ENCODE peak calls at places on chromosomes 12 and 14, in six cellular contexts. One of them, this sample, is unnamed. For H3K27me3, the result is how much of the 10 kb centered on the place peaks cover.

GRCh38 chr12:108313236-108313608 is 25.9 kb downstream of the CMKLR1 start:
- DNase-seq in sigmoid colon: no peak
- DNase-seq in cardiac muscle cell: peak
- DNase-seq in transverse colon: no peak
- DNase-seq in breast epithelium: no peak
- DNase-seq in gastrocnemius medialis: no peak
- DNase-seq in this sample: peak

GRCh38 chr12:92571844-92572543 is 130.8 kb upstream of the PLEKHG7 start:
- DNase-seq in sigmoid colon: no peak
- DNase-seq in cardiac muscle cell: no peak
- DNase-seq in transverse colon: no peak
- DNase-seq in breast epithelium: no peak
- DNase-seq in gastrocnemius medialis: peak
- DNase-seq in this sample: no peak

GRCh38 chr12:80763874-80764273 is 47.2 kb downstream of the MYF5 start:
- DNase-seq in sigmoid colon: no peak
- DNase-seq in cardiac muscle cell: peak
- DNase-seq in transverse colon: no peak
- DNase-seq in breast epithelium: no peak
- DNase-seq in gastrocnemius medialis: no peak
- DNase-seq in this sample: peak

GRCh38 chr12:94970560-94970959 is 32.9 kb downstream of the NDUFA12 start:
- DNase-seq in sigmoid colon: no peak
- DNase-seq in cardiac muscle cell: no peak
- DNase-seq in transverse colon: no peak
- DNase-seq in breast epithelium: no peak
- DNase-seq in gastrocnemius medialis: no peak
- DNase-seq in this sample: no peak

GRCh38 chr12:51926718-51927117 is 19.4 kb downstream of the ACVRL1 start:
- DNase-seq in sigmoid colon: no peak
- DNase-seq in cardiac muscle cell: peak
- DNase-seq in transverse colon: peak
- DNase-seq in breast epithelium: peak
- DNase-seq in gastrocnemius medialis: no peak
- DNase-seq in this sample: peak

GRCh38 chr14:51895425-51895824 is 35.0 kb downstream of the GNG2 start:
- DNase-seq in sigmoid colon: no peak
- DNase-seq in cardiac muscle cell: no peak
- DNase-seq in transverse colon: no peak
- DNase-seq in breast epithelium: no peak
- DNase-seq in gastrocnemius medialis: no peak
- DNase-seq in this sample: no peak

GRCh38 chr14:101358726-101359125 is 202.6 kb upstream of the DIO3 start:
- DNase-seq in sigmoid colon: peak
- DNase-seq in cardiac muscle cell: no peak
- DNase-seq in transverse colon: no peak
- DNase-seq in breast epithelium: no peak
- DNase-seq in gastrocnemius medialis: no peak
- DNase-seq in this sample: no peak

GRCh38 chr12:3381059-3382047 is 109.7 kb upstream of the PRMT8 start:
- DNase-seq in sigmoid colon: peak
- DNase-seq in cardiac muscle cell: no peak
- DNase-seq in transverse colon: no peak
- DNase-seq in breast epithelium: no peak
- DNase-seq in gastrocnemius medialis: no peak
- DNase-seq in this sample: no peak

GRCh38 chr12:27549801-27550652 is 26.0 kb downstream of the PPFIBP1 start:
- DNase-seq in sigmoid colon: peak
- DNase-seq in cardiac muscle cell: peak
- DNase-seq in transverse colon: peak
- DNase-seq in breast epithelium: peak
- DNase-seq in gastrocnemius medialis: peak
- DNase-seq in this sample: no peak

GRCh38 chr14:70919774-70920173 is 12.5 kb downstream of the PCNX1 start:
- DNase-seq in sigmoid colon: no peak
- DNase-seq in cardiac muscle cell: peak
- DNase-seq in transverse colon: no peak
- DNase-seq in breast epithelium: no peak
- DNase-seq in gastrocnemius medialis: no peak
- DNase-seq in this sample: no peak

GRCh38 chr12:92971869-92972524 is 42.9 kb upstream of the EEA1 start:
- DNase-seq in sigmoid colon: no peak
- DNase-seq in cardiac muscle cell: no peak
- DNase-seq in transverse colon: no peak
- DNase-seq in breast epithelium: no peak
- DNase-seq in gastrocnemius medialis: no peak
- DNase-seq in this sample: no peak

GRCh38 chr12:58633479-58633878 is 286.8 kb downstream of the LRIG3 start:
- DNase-seq in sigmoid colon: no peak
- DNase-seq in cardiac muscle cell: no peak
- DNase-seq in transverse colon: no peak
- DNase-seq in breast epithelium: no peak
- DNase-seq in gastrocnemius medialis: no peak
- DNase-seq in this sample: no peak

GRCh38 chr12:77325505-77325904 is 260.1 kb upstream of the E2F7 start:
- DNase-seq in sigmoid colon: no peak
- DNase-seq in cardiac muscle cell: peak
- DNase-seq in transverse colon: no peak
- DNase-seq in breast epithelium: peak
- DNase-seq in gastrocnemius medialis: no peak
- DNase-seq in this sample: no peak

GRCh38 chr14:33369041-33369440 is 430.4 kb downstream of the NPAS3 start:
- DNase-seq in sigmoid colon: no peak
- DNase-seq in cardiac muscle cell: no peak
- DNase-seq in transverse colon: no peak
- DNase-seq in breast epithelium: no peak
- DNase-seq in gastrocnemius medialis: no peak
- DNase-seq in this sample: no peak

GRCh38 chr12:105317453-105317852 is 13.0 kb upstream of the C12orf75 start:
- DNase-seq in sigmoid colon: no peak
- DNase-seq in cardiac muscle cell: no peak
- DNase-seq in transverse colon: no peak
- DNase-seq in breast epithelium: no peak
- DNase-seq in gastrocnemius medialis: no peak
- DNase-seq in this sample: no peak

GRCh38 chr12:88579941-88580871 is at the start of gene KITLG:
- DNase-seq in sigmoid colon: peak
- DNase-seq in cardiac muscle cell: peak
- DNase-seq in transverse colon: peak
- DNase-seq in breast epithelium: peak
- DNase-seq in gastrocnemius medialis: peak
- DNase-seq in this sample: peak

DNA sequence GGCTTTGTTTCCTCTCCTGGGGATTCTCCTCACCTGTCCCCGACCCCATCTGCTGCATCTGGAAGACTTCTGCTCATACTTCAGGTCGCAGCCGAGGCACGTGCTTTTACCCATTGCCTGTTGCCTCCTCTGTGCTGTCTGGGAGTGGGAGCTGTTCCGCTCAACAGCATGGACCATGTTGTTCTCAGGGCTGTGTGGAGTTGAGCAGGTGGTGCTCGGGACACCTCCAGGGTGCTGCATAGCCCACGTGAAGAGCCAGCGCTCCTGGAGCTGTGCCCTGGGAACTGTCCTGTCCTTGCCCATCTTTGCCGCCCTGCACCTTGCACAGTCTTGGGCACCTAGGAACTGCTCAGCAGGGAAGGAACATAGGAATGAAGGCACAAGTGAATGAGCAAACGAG is 62.4 kb downstream of the IQSEC3 start:
- DNase-seq in sigmoid colon: no peak
- DNase-seq in cardiac muscle cell: no peak
- DNase-seq in transverse colon: no peak
- DNase-seq in breast epithelium: no peak
- DNase-seq in gastrocnemius medialis: no peak
- DNase-seq in this sample: no peak
- H3K27me3 ChIP-seq in sigmoid colon: under half
- H3K27me3 ChIP-seq in cardiac muscle cell: under half
- H3K27me3 ChIP-seq in transverse colon: under half
- H3K27me3 ChIP-seq in breast epithelium: under half
- H3K27me3 ChIP-seq in gastrocnemius medialis: under half
- H3K27me3 ChIP-seq in this sample: under half

GRCh38 chr12:100716949-100717732 is 77.4 kb upstream of the ANO4 start:
- DNase-seq in sigmoid colon: no peak
- DNase-seq in cardiac muscle cell: peak
- DNase-seq in transverse colon: no peak
- DNase-seq in breast epithelium: no peak
- DNase-seq in gastrocnemius medialis: no peak
- DNase-seq in this sample: peak
- H3K4me3 ChIP-seq in sigmoid colon: peak
- H3K4me3 ChIP-seq in cardiac muscle cell: peak
- H3K4me3 ChIP-seq in transverse colon: no peak
- H3K4me3 ChIP-seq in breast epithelium: peak
- H3K4me3 ChIP-seq in gastrocnemius medialis: no peak
- H3K4me3 ChIP-seq in this sample: peak

DNA sequence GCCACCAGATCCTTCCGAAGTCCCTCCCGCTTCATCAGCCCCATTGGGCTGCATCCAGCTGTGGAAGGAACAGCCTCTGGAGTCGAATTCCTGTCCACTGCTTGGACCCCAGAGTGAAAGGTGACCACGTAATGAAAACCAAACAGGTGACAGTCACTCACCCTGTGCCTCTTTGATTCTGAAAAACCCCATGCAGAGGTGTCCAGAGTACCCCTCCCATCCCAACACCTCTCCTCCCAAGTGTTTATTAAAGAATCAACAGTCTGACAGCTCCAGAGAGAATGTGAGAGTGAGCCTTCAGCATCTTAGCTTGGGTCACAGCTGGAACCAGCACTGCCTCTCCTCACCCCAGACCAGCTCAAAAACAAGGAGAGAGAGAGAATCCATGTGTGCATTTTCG is 178.6 kb upstream of the NOS1 start:
- DNase-seq in sigmoid colon: no peak
- DNase-seq in cardiac muscle cell: no peak
- DNase-seq in transverse colon: no peak
- DNase-seq in breast epithelium: no peak
- DNase-seq in gastrocnemius medialis: no peak
- DNase-seq in this sample: no peak
- H3K27me3 ChIP-seq in sigmoid colon: under half
- H3K27me3 ChIP-seq in cardiac muscle cell: under half
- H3K27me3 ChIP-seq in transverse colon: under half
- H3K27me3 ChIP-seq in breast epithelium: under half
- H3K27me3 ChIP-seq in gastrocnemius medialis: under half
- H3K27me3 ChIP-seq in this sample: under half

GRCh38 chr14:23365353-23366162 is 586 bp upstream of the EFS start:
- DNase-seq in sigmoid colon: no peak
- DNase-seq in cardiac muscle cell: no peak
- DNase-seq in transverse colon: no peak
- DNase-seq in breast epithelium: peak
- DNase-seq in gastrocnemius medialis: no peak
- DNase-seq in this sample: no peak
- H3K4me3 ChIP-seq in sigmoid colon: peak
- H3K4me3 ChIP-seq in cardiac muscle cell: peak
- H3K4me3 ChIP-seq in transverse colon: peak
- H3K4me3 ChIP-seq in breast epithelium: peak
- H3K4me3 ChIP-seq in gastrocnemius medialis: peak
- H3K4me3 ChIP-seq in this sample: peak

DNA sequence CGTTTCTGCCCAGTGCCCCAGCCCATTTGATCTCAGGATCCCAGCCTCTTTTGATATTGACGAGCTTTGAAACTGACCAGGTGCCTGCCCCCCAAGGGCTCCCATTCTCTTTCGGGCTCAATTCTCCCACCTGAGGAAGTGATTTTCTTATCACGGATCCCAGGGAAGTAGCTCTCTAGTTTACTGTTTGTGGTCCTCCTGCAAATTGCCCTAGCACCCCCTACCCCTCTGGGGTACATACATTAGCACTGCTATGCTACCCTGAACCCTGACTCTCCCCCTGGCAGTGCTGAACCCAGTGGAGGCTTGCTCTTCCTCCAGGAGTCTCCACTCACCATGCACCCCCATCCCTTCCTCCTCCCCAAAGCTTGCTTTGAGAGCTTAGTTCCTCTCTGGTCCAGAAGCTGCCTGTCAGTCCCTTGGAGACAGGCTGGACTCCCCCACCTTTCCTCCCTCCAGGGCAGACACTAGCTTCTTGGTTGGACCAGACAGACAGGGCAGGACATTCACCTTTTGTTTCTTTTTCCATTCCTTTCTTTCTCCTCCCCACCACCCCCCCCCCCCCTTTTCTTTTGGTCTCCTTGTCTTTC is 4.4 kb upstream of the TBX3 start:
- DNase-seq in sigmoid colon: no peak
- DNase-seq in cardiac muscle cell: no peak
- DNase-seq in transverse colon: no peak
- DNase-seq in breast epithelium: no peak
- DNase-seq in gastrocnemius medialis: no peak
- DNase-seq in this sample: no peak
- H3K27me3 ChIP-seq in sigmoid colon: under half
- H3K27me3 ChIP-seq in cardiac muscle cell: half or more
- H3K27me3 ChIP-seq in transverse colon: half or more
- H3K27me3 ChIP-seq in breast epithelium: under half
- H3K27me3 ChIP-seq in gastrocnemius medialis: half or more
- H3K27me3 ChIP-seq in this sample: half or more

DNA sequence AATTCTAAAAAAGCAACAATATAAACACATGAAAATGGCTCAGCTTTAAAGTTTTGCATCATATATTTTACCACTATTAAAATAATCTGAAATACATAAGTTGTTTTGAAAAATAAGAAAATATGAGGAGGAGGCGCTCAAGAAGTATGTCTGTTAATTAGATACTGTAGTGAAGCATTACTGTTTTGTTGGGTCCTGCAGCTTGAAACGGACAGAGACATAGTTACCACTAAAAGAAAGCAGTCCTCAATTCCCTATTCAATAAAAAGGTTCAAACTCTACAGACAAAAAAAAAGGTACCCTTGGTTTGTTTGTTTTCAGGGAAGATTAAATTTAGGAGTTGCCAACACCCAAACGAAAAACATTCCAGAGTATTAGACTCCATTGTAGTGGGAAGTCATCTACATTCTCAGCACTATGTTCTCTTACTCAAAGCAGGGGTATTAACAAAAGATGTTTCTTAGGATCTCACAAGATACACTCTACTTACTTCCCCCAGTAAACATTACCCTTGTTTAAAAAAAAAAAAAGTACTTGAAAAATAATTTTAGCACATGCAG is 3.0 kb downstream of the PAWR start:
- DNase-seq in sigmoid colon: no peak
- DNase-seq in cardiac muscle cell: no peak
- DNase-seq in transverse colon: no peak
- DNase-seq in breast epithelium: no peak
- DNase-seq in gastrocnemius medialis: no peak
- DNase-seq in this sample: no peak
- H3K4me3 ChIP-seq in sigmoid colon: no peak
- H3K4me3 ChIP-seq in cardiac muscle cell: peak
- H3K4me3 ChIP-seq in transverse colon: no peak
- H3K4me3 ChIP-seq in breast epithelium: peak
- H3K4me3 ChIP-seq in gastrocnemius medialis: peak
- H3K4me3 ChIP-seq in this sample: no peak

DNA sequence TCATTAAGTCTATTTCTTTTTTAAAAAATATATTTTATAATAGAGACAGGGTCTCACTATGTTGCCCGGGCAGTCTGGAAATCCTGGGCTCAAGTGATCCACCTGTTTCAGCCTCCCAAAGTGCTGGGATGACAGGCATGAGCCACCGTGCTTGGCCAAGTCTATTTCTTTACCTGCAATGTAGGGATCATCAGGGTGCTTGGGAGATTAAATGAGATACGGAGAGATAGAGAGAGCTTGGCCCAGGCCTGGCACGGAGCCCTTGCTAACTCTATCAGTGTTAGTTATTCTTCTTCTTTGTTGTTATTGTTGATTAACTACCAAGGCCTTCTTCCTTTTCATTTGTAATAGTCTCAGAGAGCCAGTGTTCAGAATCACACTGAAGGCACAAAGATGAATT is 3.1 kb downstream of the CABP1 start:
- DNase-seq in sigmoid colon: no peak
- DNase-seq in cardiac muscle cell: no peak
- DNase-seq in transverse colon: no peak
- DNase-seq in breast epithelium: no peak
- DNase-seq in gastrocnemius medialis: no peak
- DNase-seq in this sample: no peak
- H3K27me3 ChIP-seq in sigmoid colon: under half
- H3K27me3 ChIP-seq in cardiac muscle cell: half or more
- H3K27me3 ChIP-seq in transverse colon: half or more
- H3K27me3 ChIP-seq in breast epithelium: half or more
- H3K27me3 ChIP-seq in gastrocnemius medialis: under half
- H3K27me3 ChIP-seq in this sample: half or more